ENCODE peak calls at places on chromosomes 13 and 19, in seven cellular contexts. One of them, this sample, is unnamed.

GRCh38 chr13:97359181-97360057 is 74.5 kb upstream of the RAP2A start:
- DNase-seq in HepG2: peak
- DNase-seq in SK-N-SH: peak
- DNase-seq in K562: peak
- DNase-seq in H1: no peak
- DNase-seq in GM12891: no peak
- DNase-seq in GM12892: no peak
- DNase-seq in this sample: no peak

GRCh38 chr19:11982526-11982925 is 17.7 kb downstream of the ZNF763 start:
- DNase-seq in HepG2: no peak
- DNase-seq in SK-N-SH: no peak
- DNase-seq in K562: no peak
- DNase-seq in H1: no peak
- DNase-seq in GM12891: no peak
- DNase-seq in GM12892: no peak
- DNase-seq in this sample: no peak

GRCh38 chr13:84574851-84575250 is 692.6 kb upstream of the SLITRK1 start:
- DNase-seq in HepG2: no peak
- DNase-seq in SK-N-SH: peak
- DNase-seq in K562: no peak
- DNase-seq in H1: no peak
- DNase-seq in GM12891: no peak
- DNase-seq in GM12892: no peak
- DNase-seq in this sample: no peak

GRCh38 chr19:21612403-21612872 is 107.0 kb downstream of the ZNF429 start:
- DNase-seq in HepG2: no peak
- DNase-seq in SK-N-SH: no peak
- DNase-seq in K562: no peak
- DNase-seq in H1: no peak
- DNase-seq in GM12891: no peak
- DNase-seq in GM12892: no peak
- DNase-seq in this sample: no peak

GRCh38 chr13:92661406-92661805 is 565.2 kb upstream of the GPC6 start:
- DNase-seq in HepG2: no peak
- DNase-seq in SK-N-SH: no peak
- DNase-seq in K562: no peak
- DNase-seq in H1: no peak
- DNase-seq in GM12891: no peak
- DNase-seq in GM12892: no peak
- DNase-seq in this sample: no peak

GRCh38 chr19:1001538-1002166 is 1.4 kb downstream of the GRIN3B start:
- DNase-seq in HepG2: no peak
- DNase-seq in SK-N-SH: peak
- DNase-seq in K562: peak
- DNase-seq in H1: peak
- DNase-seq in GM12891: peak
- DNase-seq in GM12892: peak
- DNase-seq in this sample: no peak

GRCh38 chr13:25874907-25875306 is 176.9 kb downstream of the SHISA2 start:
- DNase-seq in HepG2: no peak
- DNase-seq in SK-N-SH: no peak
- DNase-seq in K562: no peak
- DNase-seq in H1: no peak
- DNase-seq in GM12891: no peak
- DNase-seq in GM12892: no peak
- DNase-seq in this sample: no peak

GRCh38 chr13:79621902-79622301 is 140.9 kb downstream of the NDFIP2 start:
- DNase-seq in HepG2: no peak
- DNase-seq in SK-N-SH: no peak
- DNase-seq in K562: no peak
- DNase-seq in H1: no peak
- DNase-seq in GM12891: no peak
- DNase-seq in GM12892: no peak
- DNase-seq in this sample: no peak

GRCh38 chr19:44741841-44742352 is 6.6 kb upstream of the BCL3 start:
- DNase-seq in HepG2: peak
- DNase-seq in SK-N-SH: peak
- DNase-seq in K562: peak
- DNase-seq in H1: no peak
- DNase-seq in GM12891: no peak
- DNase-seq in GM12892: no peak
- DNase-seq in this sample: no peak

GRCh38 chr19:46124638-46125115 is at the start of gene IGFL3:
- DNase-seq in HepG2: no peak
- DNase-seq in SK-N-SH: no peak
- DNase-seq in K562: no peak
- DNase-seq in H1: no peak
- DNase-seq in GM12891: no peak
- DNase-seq in GM12892: no peak
- DNase-seq in this sample: no peak

GRCh38 chr13:96772426-96772825 is 221.8 kb downstream of the OXGR1 start:
- DNase-seq in HepG2: no peak
- DNase-seq in SK-N-SH: no peak
- DNase-seq in K562: no peak
- DNase-seq in H1: no peak
- DNase-seq in GM12891: no peak
- DNase-seq in GM12892: no peak
- DNase-seq in this sample: no peak

GRCh38 chr19:57803594-57804325 is 11.0 kb downstream of the ZNF552 start:
- DNase-seq in HepG2: peak
- DNase-seq in SK-N-SH: peak
- DNase-seq in K562: no peak
- DNase-seq in H1: peak
- DNase-seq in GM12891: no peak
- DNase-seq in GM12892: no peak
- DNase-seq in this sample: no peak

GRCh38 chr19:28963481-28964245 is 249.3 kb downstream of the UQCRFS1 start:
- DNase-seq in HepG2: no peak
- DNase-seq in SK-N-SH: no peak
- DNase-seq in K562: no peak
- DNase-seq in H1: no peak
- DNase-seq in GM12891: no peak
- DNase-seq in GM12892: no peak
- DNase-seq in this sample: no peak

GRCh38 chr13:112629161-112629560 is 41.2 kb upstream of the TUBGCP3 start:
- DNase-seq in HepG2: no peak
- DNase-seq in SK-N-SH: no peak
- DNase-seq in K562: no peak
- DNase-seq in H1: no peak
- DNase-seq in GM12891: no peak
- DNase-seq in GM12892: no peak
- DNase-seq in this sample: no peak

DNA sequence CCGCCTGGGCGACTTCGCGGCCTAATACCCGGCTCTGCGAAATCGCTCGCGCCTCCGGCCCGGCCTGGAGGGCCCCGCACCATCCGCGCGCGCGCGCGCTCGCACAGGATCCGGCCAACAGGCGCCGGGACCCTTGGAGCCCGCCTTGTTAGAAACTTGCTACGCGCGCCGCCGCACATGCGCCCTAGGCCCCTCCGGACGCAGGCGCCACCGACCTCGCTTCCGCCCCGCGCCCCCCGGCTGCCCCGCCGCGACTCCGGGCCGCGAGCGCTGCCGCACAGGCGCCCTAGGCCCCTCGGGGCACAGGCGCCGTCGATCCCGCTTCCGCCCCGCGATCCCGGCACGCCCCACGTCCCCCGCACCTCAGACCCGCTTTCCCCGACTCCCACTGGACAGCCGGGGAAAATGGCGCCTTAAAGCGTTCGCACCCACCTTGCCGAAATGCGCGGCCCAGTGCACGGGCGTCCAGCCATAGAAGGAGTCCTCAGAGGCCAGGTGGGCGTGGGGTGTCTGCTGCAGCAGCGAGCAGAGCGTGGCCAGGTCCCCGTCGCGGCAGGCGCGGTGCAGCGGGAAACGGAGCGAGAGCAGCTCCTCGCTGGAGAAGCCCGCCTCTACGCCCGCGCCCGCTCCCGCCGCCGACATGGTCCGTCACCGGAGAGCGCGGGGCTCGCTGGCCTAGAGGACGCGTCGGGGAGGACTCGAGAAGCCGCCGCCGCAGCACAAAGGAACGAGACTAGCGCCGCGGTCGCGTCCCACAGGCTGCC is 394 bp downstream of the ANKRD10 start:
- DNase-seq in HepG2: peak
- DNase-seq in SK-N-SH: peak
- DNase-seq in K562: peak
- DNase-seq in H1: peak
- DNase-seq in GM12891: peak
- DNase-seq in GM12892: peak
- DNase-seq in this sample: no peak
- TF ChIP-seq TAF1 in HepG2: peak
- TF ChIP-seq TAF1 in SK-N-SH: peak
- TF ChIP-seq TAF1 in K562: peak
- TF ChIP-seq TAF1 in H1: peak
- TF ChIP-seq TAF1 in GM12891: peak
- TF ChIP-seq TAF1 in GM12892: peak
- TF ChIP-seq TAF1 in this sample: peak

GRCh38 chr19:5372572-5373200 is 32.1 kb upstream of the PTPRS start:
- DNase-seq in HepG2: no peak
- DNase-seq in SK-N-SH: no peak
- DNase-seq in K562: no peak
- DNase-seq in H1: no peak
- DNase-seq in GM12891: no peak
- DNase-seq in GM12892: no peak
- DNase-seq in this sample: no peak

GRCh38 chr19:5380215-5380919 is 39.8 kb upstream of the PTPRS start:
- DNase-seq in HepG2: no peak
- DNase-seq in SK-N-SH: no peak
- DNase-seq in K562: no peak
- DNase-seq in H1: no peak
- DNase-seq in GM12891: no peak
- DNase-seq in GM12892: no peak
- DNase-seq in this sample: no peak

DNA sequence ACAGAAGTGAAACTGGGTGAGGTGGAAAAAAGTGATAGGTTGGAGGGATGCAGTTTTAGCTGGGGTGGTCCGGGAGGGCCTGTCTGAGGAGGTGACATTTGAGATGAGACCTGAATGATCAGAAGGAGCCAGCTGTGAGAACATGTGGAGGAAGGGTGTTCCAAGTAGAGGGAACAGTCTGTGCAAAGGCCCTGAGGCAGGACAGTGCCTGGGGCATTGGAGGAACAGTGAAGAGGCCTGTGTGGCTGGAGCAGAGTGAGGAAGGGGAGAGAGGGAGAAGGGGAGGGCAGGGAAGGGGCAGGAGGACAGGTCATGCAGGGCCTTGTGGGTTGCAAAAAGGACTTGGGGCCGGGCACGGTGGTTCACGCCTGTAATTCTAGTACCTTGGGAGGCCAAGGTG is 36.3 kb upstream of the PTPRS start:
- DNase-seq in HepG2: no peak
- DNase-seq in SK-N-SH: no peak
- DNase-seq in K562: no peak
- DNase-seq in H1: no peak
- DNase-seq in GM12891: no peak
- DNase-seq in GM12892: no peak
- DNase-seq in this sample: no peak
- TF ChIP-seq TAF1 in HepG2: no peak
- TF ChIP-seq TAF1 in SK-N-SH: no peak
- TF ChIP-seq TAF1 in K562: no peak
- TF ChIP-seq TAF1 in H1: no peak
- TF ChIP-seq TAF1 in GM12891: no peak
- TF ChIP-seq TAF1 in GM12892: no peak
- TF ChIP-seq TAF1 in this sample: no peak

GRCh38 chr13:106530907-106531520 is 4.4 kb downstream of the EFNB2 start:
- DNase-seq in HepG2: no peak
- DNase-seq in SK-N-SH: no peak
- DNase-seq in K562: no peak
- DNase-seq in H1: no peak
- DNase-seq in GM12891: no peak
- DNase-seq in GM12892: no peak
- DNase-seq in this sample: no peak

GRCh38 chr13:106532111-106532929 is 3.1 kb downstream of the EFNB2 start:
- DNase-seq in HepG2: no peak
- DNase-seq in SK-N-SH: peak
- DNase-seq in K562: no peak
- DNase-seq in H1: no peak
- DNase-seq in GM12891: no peak
- DNase-seq in GM12892: no peak
- DNase-seq in this sample: no peak

GRCh38 chr13:106528711-106529414 is 6.6 kb downstream of the EFNB2 start:
- DNase-seq in HepG2: no peak
- DNase-seq in SK-N-SH: no peak
- DNase-seq in K562: no peak
- DNase-seq in H1: no peak
- DNase-seq in GM12891: no peak
- DNase-seq in GM12892: no peak
- DNase-seq in this sample: no peak

GRCh38 chr13:106529415-106530208 is 5.8 kb downstream of the EFNB2 start:
- DNase-seq in HepG2: no peak
- DNase-seq in SK-N-SH: peak
- DNase-seq in K562: no peak
- DNase-seq in H1: no peak
- DNase-seq in GM12891: no peak
- DNase-seq in GM12892: no peak
- DNase-seq in this sample: no peak

DNA sequence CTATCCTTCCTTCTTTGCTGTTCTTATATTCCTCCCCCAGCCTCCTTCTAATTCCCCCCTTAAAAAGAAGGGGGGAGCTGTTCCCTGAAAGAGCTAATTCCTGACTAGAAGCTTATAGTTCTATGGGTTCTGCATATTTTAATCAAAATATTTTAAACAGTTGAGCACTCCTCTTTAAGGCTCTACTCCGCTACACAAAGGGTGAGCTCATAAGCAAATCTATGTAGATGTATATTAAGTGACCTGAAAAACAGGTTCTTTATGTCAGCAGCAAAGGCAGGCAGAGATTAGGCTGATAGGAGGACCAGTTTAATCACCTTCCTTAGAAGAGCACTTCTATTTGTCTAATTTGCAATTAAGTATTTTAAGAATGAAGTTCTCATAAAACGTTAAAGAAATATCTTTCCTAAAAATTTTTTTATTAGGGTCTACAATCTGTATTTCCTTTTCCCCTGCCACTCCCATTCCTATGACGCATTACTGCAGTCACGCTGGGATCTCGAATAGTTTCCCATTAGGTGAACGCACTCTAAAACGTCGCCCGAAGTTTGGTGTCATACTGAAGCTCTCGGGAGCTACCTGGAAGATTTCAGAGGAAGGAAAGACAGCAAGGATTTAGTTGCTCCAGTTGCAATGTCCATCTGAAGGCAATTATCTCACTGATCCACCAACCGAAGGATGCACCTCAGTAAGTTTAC is 5.1 kb downstream of the EFNB2 start:
- DNase-seq in HepG2: no peak
- DNase-seq in SK-N-SH: no peak
- DNase-seq in K562: no peak
- DNase-seq in H1: no peak
- DNase-seq in GM12891: no peak
- DNase-seq in GM12892: no peak
- DNase-seq in this sample: no peak
- TF ChIP-seq TAF1 in HepG2: no peak
- TF ChIP-seq TAF1 in SK-N-SH: no peak
- TF ChIP-seq TAF1 in K562: no peak
- TF ChIP-seq TAF1 in H1: no peak
- TF ChIP-seq TAF1 in GM12891: no peak
- TF ChIP-seq TAF1 in GM12892: no peak
- TF ChIP-seq TAF1 in this sample: no peak

DNA sequence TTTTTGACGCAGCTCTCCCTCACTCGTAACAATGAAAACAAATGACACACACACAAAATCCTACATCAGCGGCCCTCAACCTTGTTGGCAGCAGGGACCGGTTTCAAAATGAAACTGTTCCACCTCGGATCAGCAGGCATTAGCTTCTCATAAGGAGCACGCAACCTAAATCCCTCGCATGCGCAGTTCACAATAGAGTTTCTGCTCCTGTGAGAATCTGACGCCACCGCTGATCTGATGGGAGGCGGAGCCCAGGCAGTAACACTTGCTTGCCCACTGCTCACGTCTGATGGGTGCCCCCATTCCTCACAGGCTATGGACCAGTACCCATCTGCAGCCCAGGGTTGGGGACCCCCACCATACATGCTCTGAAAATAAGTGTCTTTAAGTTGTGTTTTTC is 43.4 kb downstream of the DHRS12 start:
- DNase-seq in HepG2: no peak
- DNase-seq in SK-N-SH: no peak
- DNase-seq in K562: no peak
- DNase-seq in H1: no peak
- DNase-seq in GM12891: no peak
- DNase-seq in GM12892: no peak
- DNase-seq in this sample: no peak
- TF ChIP-seq TAF1 in HepG2: no peak
- TF ChIP-seq TAF1 in SK-N-SH: no peak
- TF ChIP-seq TAF1 in K562: no peak
- TF ChIP-seq TAF1 in H1: no peak
- TF ChIP-seq TAF1 in GM12891: no peak
- TF ChIP-seq TAF1 in GM12892: no peak
- TF ChIP-seq TAF1 in this sample: no peak